ENCODE peak calls at places on chromosomes 12 and 14, in four cellular contexts. I is HepG2, E is GM12878, Z is K562. F is an unnamed sample.
A peak's percentile ranks its signal among the peaks of the same experiment; 100 is the strongest.

GRCh38 chr12:9120487-9121184 is 4.9 kb upstream of the A2M start:
- DNase-seq in E (no peak), I (no peak), Z (no peak), F (no peak)

GRCh38 chr14:21476526-21476924 is 234 bp downstream of the RAB2B start:
- DNase-seq in Z (peak; percentile 79), I (peak; percentile 88), E (no peak), F (peak; percentile 81)

GRCh38 chr14:51650721-51651387 is 856 bp upstream of the FRMD6 start:
- DNase-seq in E (no peak), I (no peak), Z (no peak), F (peak; percentile 21)

GRCh38 chr12:6635375-6635855 is 344 bp downstream of the LPAR5 start:
- DNase-seq in I (no peak), E (no peak), Z (peak; percentile 34), F (no peak)

GRCh38 chr12:101707131-101707782 is 9.8 kb downstream of the CHPT1 start:
- DNase-seq in I (no peak), Z (peak; percentile 27), E (no peak), F (no peak)

GRCh38 chr12:132285991-132286681 is 43.3 kb downstream of the GALNT9 start:
- DNase-seq in I (peak; percentile 35), Z (no peak), E (no peak), F (no peak)

GRCh38 chr12:121578230-121579189 is 2.3 kb downstream of the KDM2B start:
- DNase-seq in E (no peak), Z (no peak), I (no peak), F (peak; percentile 50)

GRCh38 chr14:21093769-21094681 is 4.4 kb downstream of the ZNF219 start:
- DNase-seq in I (no peak), E (no peak), Z (no peak), F (peak; percentile 78)

GRCh38 chr12:88391556-88391955 is 188.7 kb downstream of the KITLG start:
- DNase-seq in E (no peak), I (no peak), Z (no peak), F (no peak)

GRCh38 chr12:124929649-124930419 is 15.4 kb upstream of the UBC start:
- DNase-seq in I (no peak), E (no peak), Z (no peak), F (no peak)

GRCh38 chr12:14873440-14874185 is 12.0 kb downstream of the MGP start:
- DNase-seq in I (no peak), Z (no peak), E (no peak), F (no peak)

GRCh38 chr12:109695420-109695819 is 18.2 kb upstream of the FAM222A start:
- DNase-seq in Z (no peak), I (no peak), E (no peak), F (no peak)

GRCh38 chr12:117579939-117580717 is 218.7 kb upstream of the NOS1 start:
- DNase-seq in I (no peak), E (no peak), Z (no peak), F (no peak)

GRCh38 chr14:73260574-73260973 is 23.3 kb downstream of the PAPLN start:
- DNase-seq in Z (no peak), E (no peak), I (peak; percentile 24), F (no peak)

GRCh38 chr12:8658361-8658760 is 4.3 kb downstream of the MFAP5 start:
- DNase-seq in I (no peak), E (no peak), Z (no peak), F (no peak)

GRCh38 chr14:61736751-61737150 is 25.5 kb upstream of the SNAPC1 start:
- DNase-seq in I (no peak), Z (no peak), E (no peak), F (no peak)

GRCh38 chr14:61739133-61739532 is 23.1 kb upstream of the SNAPC1 start:
- DNase-seq in I (no peak), Z (no peak), E (no peak), F (no peak)

GRCh38 chr14:61733972-61734371 is 28.2 kb upstream of the SNAPC1 start:
- DNase-seq in Z (no peak), I (no peak), E (no peak), F (no peak)

GRCh38 chr14:61742383-61742782 is 19.8 kb upstream of the SNAPC1 start:
- DNase-seq in Z (no peak), E (no peak), I (no peak), F (no peak)

DNA sequence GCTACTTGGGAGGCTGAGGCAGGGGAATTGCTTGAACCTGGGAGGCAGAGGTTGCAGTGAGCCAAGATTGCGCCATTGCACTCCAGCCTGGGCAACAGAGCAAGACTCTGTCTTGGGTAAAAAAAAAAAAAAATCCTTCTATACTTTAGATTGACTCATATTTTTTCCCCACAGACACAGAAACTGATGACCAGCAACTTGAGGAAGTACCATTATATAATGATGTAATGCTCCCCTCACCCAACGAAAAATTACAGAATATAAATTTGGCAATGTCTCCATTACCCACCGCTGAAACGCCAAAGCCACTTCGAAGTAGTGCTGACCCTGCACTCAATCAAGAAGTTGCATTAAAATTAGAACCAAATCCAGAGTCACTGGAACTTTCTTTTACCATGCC is 24.3 kb upstream of the SNAPC1 start:
- DNase-seq in I (no peak), E (no peak), Z (no peak), F (no peak)
- TF ChIP-seq ATF2 in I (no peak), E (peak; percentile 49), Z (no peak), F (no peak)

GRCh38 chr12:113479578-113480335 is 8.1 kb upstream of the LHX5 start:
- DNase-seq in Z (peak; percentile 82), E (no peak), I (peak; percentile 12), F (peak; percentile 91)
- TF ChIP-seq ATF3 in Z (no peak), E (no peak), I (peak; percentile 50), F (no peak)

DNA sequence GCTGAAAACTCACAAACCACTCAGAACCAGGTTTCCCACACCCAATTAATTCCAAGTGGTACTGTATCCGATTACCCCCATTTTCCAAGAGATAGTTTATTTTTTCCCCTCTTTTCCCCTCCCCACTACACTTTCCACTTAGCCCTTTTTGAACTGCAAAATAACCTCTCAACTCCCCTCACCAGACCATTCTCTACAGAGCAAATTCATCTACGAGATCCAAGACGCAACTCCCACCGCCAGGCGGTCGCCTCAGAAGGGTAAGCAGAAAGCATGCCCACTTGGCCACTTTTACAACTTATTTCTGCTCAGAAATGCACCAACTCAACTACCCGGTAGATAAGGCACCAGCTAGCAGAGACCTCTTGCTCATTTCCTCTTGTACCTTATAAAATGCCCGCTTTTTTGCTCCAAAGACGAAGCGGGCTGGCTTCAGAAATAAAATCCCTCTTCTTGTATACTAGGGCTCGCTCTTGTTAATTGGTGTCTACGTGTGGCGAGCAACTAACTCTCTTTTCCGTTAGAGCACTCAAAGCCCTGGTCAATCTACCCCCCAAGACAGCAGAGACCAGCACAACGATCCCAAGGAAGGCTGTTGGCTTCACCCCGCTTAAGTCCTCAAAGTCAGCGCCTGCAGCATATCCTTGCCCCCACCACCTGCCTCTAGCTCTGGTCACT is 910 bp upstream of the SRP54 start:
- DNase-seq in E (no peak), Z (no peak), I (no peak), F (peak; percentile 21)
- TF ChIP-seq ETV6 in E (no peak), Z (no peak), I (peak; percentile 21), F (peak; percentile 9)

GRCh38 chr14:102606296-102606695 is 13.8 kb downstream of the RCOR1 start:
- DNase-seq in E (peak; percentile 68), I (no peak), Z (no peak), F (no peak)
- TF ChIP-seq ATF2 in E (peak; percentile 48), I (no peak), Z (no peak), F (no peak)

GRCh38 chr12:77814361-77814760 is 16.3 kb upstream of the NAV3 start:
- DNase-seq in Z (no peak), E (no peak), I (no peak), F (no peak)
- TF ChIP-seq ATF3 in Z (no peak), E (no peak), I (no peak), F (no peak)

DNA sequence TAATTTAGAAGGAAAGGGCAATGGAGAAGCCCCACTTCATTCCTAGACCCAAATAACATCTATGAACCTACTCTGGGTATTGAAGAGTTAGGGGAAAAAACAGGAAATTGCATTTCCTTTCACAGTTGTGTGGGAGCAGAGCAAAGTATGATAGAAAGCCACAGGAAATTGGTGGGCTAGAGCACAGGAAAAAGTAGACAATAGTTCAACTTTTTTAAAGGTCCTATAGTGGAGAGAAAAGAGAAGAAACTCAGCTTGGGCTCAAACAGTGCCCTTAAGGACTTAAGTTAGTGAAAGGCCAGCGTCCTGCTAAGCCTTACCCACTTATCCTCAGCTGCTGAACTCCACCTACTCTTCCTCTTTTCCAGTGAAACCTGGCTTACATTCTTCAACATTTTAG is 258.1 kb downstream of the DPY19L2 start:
- DNase-seq in Z (no peak), I (no peak), E (no peak), F (no peak)
- TF ChIP-seq ETV6 in Z (no peak), I (no peak), E (no peak), F (no peak)

GRCh38 chr14:31920003-31920402 is 157.1 kb upstream of the ARHGAP5 start:
- DNase-seq in Z (no peak), E (no peak), I (no peak), F (no peak)
- TF ChIP-seq ATF2 in Z (no peak), E (no peak), I (no peak), F (no peak)

GRCh38 chr14:59819446-59820088 is 51.0 kb downstream of the RTN1 start:
- DNase-seq in E (no peak), I (no peak), Z (no peak), F (no peak)
- TF ChIP-seq ATF3 in E (no peak), I (no peak), Z (no peak), F (no peak)